ENCODE peak calls at places on chromosomes 5 and 9, in nine cellular contexts. C, R, I, J, P, H, Z, U and G are unnamed samples.

GRCh38 chr5:143812085-143812705 is at the start of gene HMHB1:
- DNase-seq in J (no peak), C (no peak), P (peak), I (no peak), U (no peak), H (no peak), R (no peak), Z (no peak), G (no peak)

GRCh38 chr9:130118841-130119520 is 53.2 kb upstream of the NCS1 start:
- DNase-seq in Z (no peak), J (no peak), C (no peak), H (no peak), U (no peak), R (peak), I (no peak), P (no peak), G (no peak)

GRCh38 chr5:111461934-111462333 is 50.4 kb downstream of the STARD4 start:
- DNase-seq in R (no peak), J (no peak), U (no peak), C (no peak), I (no peak), Z (no peak), P (no peak), H (no peak), G (no peak)

GRCh38 chr5:52802272-52803011 is 14.7 kb downstream of the ITGA1 start:
- DNase-seq in C (no peak), U (no peak), H (no peak), R (no peak), J (no peak), P (no peak), Z (no peak), I (no peak), G (no peak)

GRCh38 chr5:71903826-71904225 is 184.8 kb downstream of the CARTPT start:
- DNase-seq in P (no peak), U (no peak), I (no peak), C (no peak), J (no peak), Z (no peak), R (no peak), H (no peak), G (no peak)

GRCh38 chr5:128084228-128085167 is 932 bp downstream of the SLC12A2 start:
- DNase-seq in H (peak), I (peak), P (peak), J (peak), C (peak), U (no peak), R (peak), Z (peak), G (peak)

GRCh38 chr9:93134018-93134739 is at the start of gene NINJ1:
- DNase-seq in U (no peak), H (peak), P (peak), J (peak), Z (peak), R (peak), C (peak), I (peak), G (peak)

GRCh38 chr9:86968258-86968920 is 21.1 kb upstream of the GAS1 start:
- DNase-seq in H (peak), J (no peak), P (no peak), I (no peak), U (no peak), R (no peak), C (no peak), Z (no peak), G (no peak)

GRCh38 chr5:151213803-151214613 is 9.9 kb downstream of the CCDC69 start:
- DNase-seq in J (peak), H (peak), P (peak), U (no peak), C (peak), I (peak), Z (peak), R (peak), G (peak)

GRCh38 chr5:172911976-172912375 is 47.2 kb upstream of the RPL26L1 start:
- DNase-seq in I (no peak), Z (no peak), J (no peak), U (no peak), H (no peak), C (no peak), R (no peak), P (no peak), G (no peak)

GRCh38 chr5:143896981-143897380 is 85.0 kb downstream of the HMHB1 start:
- DNase-seq in C (no peak), I (no peak), U (no peak), Z (no peak), P (no peak), H (peak), J (no peak), R (no peak), G (no peak)

GRCh38 chr9:112914524-112914923 is 23.8 kb upstream of the SLC46A2 start:
- DNase-seq in U (no peak), J (no peak), C (no peak), Z (no peak), I (no peak), P (no peak), R (no peak), H (peak), G (no peak)

GRCh38 chr5:84362061-84362720 is 22.5 kb downstream of the EDIL3 start:
- DNase-seq in U (no peak), Z (no peak), J (no peak), C (no peak), H (peak), P (no peak), R (no peak), I (no peak), G (no peak)

GRCh38 chr5:167143726-167144125 is 1147.7 kb upstream of the WWC1 start:
- DNase-seq in I (no peak), C (no peak), Z (no peak), H (no peak), P (no peak), J (no peak), R (no peak), U (no peak), G (no peak)

DNA sequence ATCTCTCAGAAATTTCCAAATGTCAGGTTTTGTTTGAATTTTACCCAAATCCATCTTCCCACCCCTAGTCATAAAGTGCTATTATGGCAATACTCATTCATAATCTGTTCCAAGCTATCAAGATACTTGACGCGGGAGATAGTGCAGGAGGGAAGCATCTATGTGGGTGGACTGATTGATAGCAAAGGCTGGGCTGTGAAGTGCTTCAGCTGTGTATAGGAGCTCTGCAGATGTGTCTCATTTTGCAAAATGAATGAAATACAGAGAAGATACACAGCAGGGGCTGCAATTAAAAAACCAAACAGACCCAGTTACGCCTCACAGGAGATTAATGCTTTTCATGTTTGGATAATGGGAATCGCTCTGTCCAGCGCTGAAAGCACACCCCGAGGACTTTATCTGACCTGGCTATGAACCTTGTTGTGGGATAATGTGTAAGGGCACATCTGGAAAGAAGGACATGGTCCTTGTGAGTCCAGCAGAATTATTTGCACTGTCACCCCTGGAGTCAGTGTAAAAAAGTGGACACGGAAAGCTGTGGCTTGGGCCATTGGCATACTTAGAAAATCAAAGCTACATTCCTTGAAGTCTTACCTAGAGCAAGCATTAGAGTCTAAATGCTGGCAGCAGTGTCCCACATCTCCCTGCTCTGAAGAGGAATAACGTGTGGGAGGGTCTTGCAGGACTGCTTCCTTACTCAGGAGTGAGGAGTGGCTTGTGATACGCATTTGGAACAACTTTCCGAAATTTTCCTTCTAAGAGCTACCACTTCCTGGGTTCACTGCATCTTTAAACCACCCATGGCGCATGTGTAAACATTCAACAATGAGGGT is 2.5 kb downstream of the SH3RF2 start:
- DNase-seq in U (no peak), I (no peak), P (no peak), J (no peak), Z (no peak), H (no peak), R (no peak), C (no peak), G (no peak)
- H3K4me3 ChIP-seq in U (no peak), I (peak), P (no peak), J (peak), Z (no peak), H (no peak), R (no peak), C (no peak), G (no peak)

DNA sequence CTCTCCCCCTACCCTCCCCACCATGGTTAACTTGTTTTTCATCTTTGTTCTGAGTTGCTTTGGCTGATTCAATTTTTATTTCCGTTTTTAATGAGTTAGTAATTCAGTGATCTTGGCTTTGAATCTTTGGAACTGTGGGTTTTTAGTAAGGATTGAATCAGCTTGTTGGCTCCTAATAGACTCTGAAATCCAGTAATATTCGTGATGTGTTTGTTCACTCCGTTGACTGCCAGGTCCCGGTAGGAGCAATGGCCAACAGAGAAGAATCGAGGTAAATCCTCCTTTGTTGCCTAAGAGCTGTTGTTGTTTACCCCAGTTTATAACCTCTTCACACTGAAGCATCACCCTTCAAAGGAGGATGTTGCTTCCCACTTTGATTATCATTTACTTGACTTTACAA is 92.7 kb downstream of the PCSK1 start:
- DNase-seq in I (no peak), J (no peak), R (no peak), U (no peak), P (no peak), H (peak), Z (no peak), C (no peak), G (no peak)
- H3K4me3 ChIP-seq in I (no peak), J (no peak), R (no peak), U (no peak), P (no peak), H (no peak), Z (no peak), C (no peak), G (no peak)

GRCh38 chr9:90801507-90802289 is at the start of gene SYK:
- DNase-seq in C (no peak), P (peak), I (peak), R (peak), Z (no peak), J (peak), U (no peak), H (no peak), G (no peak)

GRCh38 chr9:90801175-90801506 is 478 bp upstream of the SYK start:
- DNase-seq in J (no peak), U (no peak), I (no peak), C (no peak), Z (no peak), R (no peak), H (no peak), P (no peak), G (no peak)

GRCh38 chr9:90805006-90805993 is 3.7 kb downstream of the SYK start:
- DNase-seq in J (no peak), H (no peak), C (no peak), R (no peak), U (no peak), Z (no peak), I (no peak), P (no peak), G (no peak)

GRCh38 chr9:90803860-90804593 is 2.4 kb downstream of the SYK start:
- DNase-seq in J (no peak), I (no peak), P (no peak), U (no peak), C (no peak), R (no peak), Z (no peak), H (no peak), G (no peak)

DNA sequence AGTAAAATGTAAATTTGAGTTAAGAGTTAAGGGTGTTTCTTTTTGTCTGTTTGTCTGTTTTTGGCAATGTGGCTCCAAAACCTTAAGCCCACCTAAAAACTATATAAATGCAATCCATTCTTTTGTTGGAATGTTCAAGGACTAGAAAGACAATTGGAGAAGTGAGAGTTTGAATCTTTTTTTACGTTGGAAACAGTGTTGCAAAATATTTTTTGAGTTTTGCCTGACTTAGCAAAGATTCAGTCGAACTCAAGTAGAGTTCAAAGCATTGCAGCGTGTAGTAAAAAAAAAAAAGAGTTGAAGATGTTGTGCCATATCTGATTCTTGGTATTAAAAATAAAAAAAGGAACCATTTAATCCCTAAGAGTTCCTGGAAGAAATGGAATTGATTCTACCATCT is 915 bp downstream of the SYK start:
- DNase-seq in Z (no peak), J (no peak), C (no peak), I (no peak), R (no peak), U (no peak), H (no peak), P (no peak), G (no peak)
- H3K4me3 ChIP-seq in Z (no peak), J (peak), C (no peak), I (no peak), R (peak), U (no peak), H (no peak), P (peak), G (no peak)

GRCh38 chr5:93591323-93591945 is 8.4 kb downstream of the NR2F1 start:
- DNase-seq in J (no peak), I (no peak), C (no peak), P (no peak), Z (no peak), H (no peak), R (no peak), U (no peak), G (no peak)
- H3K4me3 ChIP-seq in J (peak), I (no peak), C (no peak), P (no peak), Z (no peak), H (no peak), R (no peak), U (no peak), G (no peak)

DNA sequence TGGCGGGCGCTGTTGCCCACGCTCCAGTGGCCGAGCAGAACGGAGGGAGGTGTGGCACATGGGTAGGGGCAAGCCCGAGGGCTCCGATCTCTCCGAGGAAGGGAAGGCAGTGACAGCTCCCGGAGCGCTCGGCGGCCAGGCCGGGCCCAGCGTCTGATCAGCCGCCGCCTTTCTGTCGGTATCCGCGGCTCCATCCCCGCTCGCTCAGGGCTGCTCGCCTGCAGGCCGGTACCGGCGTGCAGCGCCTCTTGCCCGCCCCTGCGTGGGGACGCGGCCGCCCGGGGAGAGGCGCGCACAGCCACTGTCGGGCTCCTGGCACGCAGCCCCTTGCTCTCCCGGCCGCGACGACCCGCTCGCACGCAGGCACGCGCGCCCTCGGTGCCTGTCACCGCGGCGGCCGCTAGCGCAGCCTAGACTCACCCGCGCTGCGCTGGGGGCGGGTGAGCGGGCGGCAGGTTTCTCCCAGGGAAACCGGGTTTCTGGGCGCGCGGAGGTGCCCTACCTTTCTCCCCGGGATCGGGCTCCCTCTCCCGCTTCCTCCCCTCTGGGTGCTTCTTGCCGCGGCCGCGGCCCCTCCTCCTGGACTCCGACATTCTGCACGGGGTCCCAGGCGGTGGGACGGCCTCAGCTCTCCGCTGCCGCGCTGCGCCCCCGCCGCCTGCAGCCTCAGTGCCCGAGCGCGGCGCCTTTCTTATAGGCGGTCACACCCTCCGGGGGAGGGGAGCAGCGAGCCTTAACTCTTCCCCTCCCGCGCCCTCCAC is 108.4 kb downstream of the PSD2 start:
- DNase-seq in C (no peak), Z (peak), P (peak), U (no peak), R (peak), H (no peak), I (peak), J (peak), G (peak)
- H3K4me3 ChIP-seq in C (peak), Z (peak), P (peak), U (no peak), R (peak), H (no peak), I (peak), J (peak), G (peak)

GRCh38 chr9:14212116-14212515 is 101.8 kb downstream of the NFIB start:
- DNase-seq in Z (no peak), P (no peak), C (no peak), H (no peak), J (no peak), I (no peak), U (no peak), R (no peak), G (no peak)
- H3K4me3 ChIP-seq in Z (no peak), P (no peak), C (no peak), H (no peak), J (no peak), I (no peak), U (no peak), R (no peak), G (no peak)

GRCh38 chr5:133941456-133942196 is 26.8 kb downstream of the C5orf15 start:
- DNase-seq in I (no peak), U (no peak), R (no peak), J (peak), Z (no peak), H (no peak), C (no peak), P (no peak), G (no peak)

GRCh38 chr5:133938039-133938821 is 30.2 kb downstream of the C5orf15 start:
- DNase-seq in R (no peak), P (no peak), I (no peak), Z (no peak), H (peak), J (no peak), C (no peak), U (no peak), G (no peak)

GRCh38 chr5:133938932-133939331 is 29.5 kb downstream of the C5orf15 start:
- DNase-seq in I (no peak), R (no peak), H (no peak), P (peak), U (no peak), J (no peak), Z (no peak), C (no peak), G (no peak)

GRCh38 chr5:133936611-133937015 is 31.8 kb downstream of the C5orf15 start:
- DNase-seq in C (no peak), R (no peak), H (no peak), U (no peak), P (no peak), J (no peak), I (no peak), Z (no peak), G (no peak)

GRCh38 chr5:133939668-133940067 is 28.8 kb downstream of the C5orf15 start:
- DNase-seq in P (no peak), U (no peak), C (no peak), H (no peak), J (no peak), Z (no peak), I (no peak), R (no peak), G (no peak)
- H3K4me3 ChIP-seq in P (no peak), U (no peak), C (no peak), H (no peak), J (no peak), Z (no peak), I (no peak), R (no peak), G (no peak)